ENCODE peak calls at places on chromosome 18, in four cellular contexts. E, N, P and B are unnamed samples.

GRCh38 chr18:60145776-60146175 is 226.8 kb downstream of the MC4R start:
- DNase-seq in E (no peak), N (no peak), P (no peak), B (no peak)

GRCh38 chr18:42649636-42650035 is 465.8 kb downstream of the RIT2 start:
- DNase-seq in E (no peak), N (no peak), P (no peak), B (no peak)

GRCh38 chr18:24248359-24248758 is 109.5 kb downstream of the CABYR start:
- DNase-seq in E (no peak), N (no peak), P (no peak), B (no peak)

GRCh38 chr18:34509879-34510586 is 200.1 kb upstream of the DTNA start:
- DNase-seq in E (no peak), N (no peak), P (no peak), B (no peak)

GRCh38 chr18:61955644-61956043 is 62.8 kb upstream of the RNF152 start:
- DNase-seq in E (peak; percentile 10), N (no peak), P (no peak), B (no peak)

GRCh38 chr18:37930640-37931039 is 365.0 kb upstream of the CELF4 start:
- DNase-seq in E (no peak), N (no peak), P (no peak), B (no peak)

GRCh38 chr18:48843596-48843995 is 107.2 kb downstream of the SMAD7 start:
- DNase-seq in E (no peak), N (no peak), P (peak; percentile 7), B (no peak)

GRCh38 chr18:36511791-36512352 is 214.4 kb downstream of the FHOD3 start:
- DNase-seq in E (no peak), N (no peak), P (no peak), B (peak; percentile 47)

GRCh38 chr18:54607213-54607934 is 16.3 kb downstream of the DYNAP start:
- DNase-seq in E (no peak), N (no peak), P (no peak), B (peak; percentile 53)

GRCh38 chr18:74745658-74746403 is 148.2 kb downstream of the ZNF407 start:
- DNase-seq in E (no peak), N (no peak), P (no peak), B (peak; percentile 70)

GRCh38 chr18:79630266-79631095 is 49.1 kb upstream of the CTDP1 start:
- DNase-seq in E (no peak), N (no peak), P (no peak), B (no peak)

GRCh38 chr18:13642440-13642827 is 83.9 kb downstream of the FAM210A start:
- DNase-seq in E (no peak), N (no peak), P (no peak), B (no peak)

GRCh38 chr18:58657081-58657480 is 14.2 kb upstream of the MALT1 start:
- DNase-seq in E (no peak), N (no peak), P (no peak), B (no peak)

GRCh38 chr18:35511428-35511827 is 13.7 kb upstream of the INO80C start:
- DNase-seq in E (no peak), N (no peak), P (no peak), B (no peak)